ENCODE peak calls at places on chromosome 20, in seven cellular contexts. O, N, A, G, H, Y and F are unnamed samples.

GRCh38 chr20:1934162-1934561 is 39.0 kb downstream of the SIRPA start:
- DNase-seq in O (peak; percentile 19), N (peak; percentile 64), A (peak; percentile 95), G (no peak), H (no peak), Y (no peak), F (no peak)

GRCh38 chr20:60630609-60631008 is 621.5 kb upstream of the CDH4 start:
- DNase-seq in O (peak; percentile 26), N (no peak), A (no peak), G (no peak), H (no peak), Y (no peak), F (no peak)

GRCh38 chr20:38725959-38726848 is 1.9 kb downstream of the SLC32A1 start:
- DNase-seq in O (peak; percentile 69), N (no peak), A (no peak), G (no peak), H (no peak), Y (no peak), F (no peak)

GRCh38 chr20:6626805-6627204 is 140.7 kb upstream of the BMP2 start:
- DNase-seq in O (no peak), N (no peak), A (no peak), G (no peak), H (no peak), Y (no peak), F (no peak)

GRCh38 chr20:3472105-3472504 is 1.3 kb downstream of the ATRN start:
- DNase-seq in O (peak; percentile 30), N (no peak), A (no peak), G (no peak), H (no peak), Y (no peak), F (no peak)

GRCh38 chr20:61832181-61832580 is 233.5 kb downstream of the TAF4 start:
- DNase-seq in O (no peak), N (no peak), A (no peak), G (no peak), H (peak; percentile 6), Y (no peak), F (no peak)

GRCh38 chr20:60295214-60295613 is 337.0 kb downstream of the CDH26 start:
- DNase-seq in O (peak; percentile 50), N (no peak), A (peak; percentile 5), G (no peak), H (peak; percentile 36), Y (no peak), F (no peak)

GRCh38 chr20:52049001-52049731 is 142.4 kb downstream of the ZFP64 start:
- DNase-seq in O (no peak), N (no peak), A (peak; percentile 26), G (no peak), H (no peak), Y (no peak), F (no peak)

GRCh38 chr20:49701313-49701731 is 12.4 kb downstream of the B4GALT5 start:
- DNase-seq in O (no peak), N (no peak), A (peak; percentile 71), G (no peak), H (no peak), Y (no peak), F (no peak)

GRCh38 chr20:60113024-60113724 is 155.0 kb downstream of the CDH26 start:
- DNase-seq in O (no peak), N (no peak), A (no peak), G (no peak), H (no peak), Y (peak; percentile 73), F (peak; percentile 49)

GRCh38 chr20:43977252-43977651 is 62.6 kb downstream of the TOX2 start:
- DNase-seq in O (no peak), N (no peak), A (no peak), G (no peak), H (no peak), Y (no peak), F (no peak)

GRCh38 chr20:49119972-49120371 is 68.2 kb downstream of the STAU1 start:
- DNase-seq in O (no peak), N (no peak), A (no peak), G (no peak), H (no peak), Y (no peak), F (no peak)

GRCh38 chr20:48150568-48150967 is 365.3 kb upstream of the SULF2 start:
- DNase-seq in O (no peak), N (no peak), A (no peak), G (no peak), H (no peak), Y (no peak), F (no peak)

GRCh38 chr20:62137092-62137384 is 6.2 kb downstream of the PSMA7 start:
- DNase-seq in O (no peak), N (no peak), A (no peak), G (no peak), H (no peak), Y (no peak), F (no peak)

GRCh38 chr20:45373353-45374100 is 4.6 kb downstream of the TP53TG5 start:
- DNase-seq in O (peak; percentile 93), N (no peak), A (peak; percentile 90), G (peak; percentile 51), H (peak; percentile 22), Y (peak; percentile 92), F (peak; percentile 88)

GRCh38 chr20:45374966-45375365 is 3.2 kb downstream of the TP53TG5 start:
- DNase-seq in O (no peak), N (no peak), A (no peak), G (no peak), H (no peak), Y (no peak), F (no peak)

GRCh38 chr20:45372646-45373352 is 5.3 kb downstream of the TP53TG5 start:
- DNase-seq in O (no peak), N (no peak), A (peak; percentile 72), G (no peak), H (no peak), Y (peak; percentile 68), F (peak; percentile 72)

GRCh38 chr20:45372241-45372640 is 5.9 kb downstream of the TP53TG5 start:
- DNase-seq in O (no peak), N (no peak), A (no peak), G (no peak), H (no peak), Y (no peak), F (no peak)

GRCh38 chr20:45374101-45374467 is 4.0 kb downstream of the TP53TG5 start:
- DNase-seq in O (no peak), N (no peak), A (no peak), G (no peak), H (no peak), Y (no peak), F (no peak)
- H3K27ac ChIP-seq in O (peak overlapping the region; percentile 51), N (no peak overlapping the region), A (no peak overlapping the region), G (peak overlapping the region; percentile 90), H (no peak overlapping the region), Y (peak overlapping the region; percentile 71), F (peak overlapping the region; percentile 95)

DNA sequence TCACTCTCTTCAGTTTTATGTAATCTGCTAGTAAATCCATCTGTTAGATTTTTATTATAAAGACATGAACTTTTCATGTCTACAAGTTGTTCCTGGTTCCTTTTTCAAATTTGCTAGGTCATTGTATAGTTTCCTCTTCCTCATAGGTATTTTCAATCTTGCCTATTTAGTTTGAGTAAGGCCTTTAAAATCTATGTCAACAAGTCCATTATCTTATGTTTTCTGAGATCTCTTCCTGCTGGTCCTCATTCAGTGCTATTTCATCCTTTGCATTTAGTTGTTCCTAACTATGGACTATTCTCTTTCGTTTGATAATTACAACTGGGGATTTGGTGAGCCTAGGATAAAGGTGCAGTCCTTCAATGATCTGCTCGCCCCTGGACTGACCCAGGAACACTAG is 11.0 kb downstream of the RRBP1 start:
- DNase-seq in O (no peak), N (no peak), A (no peak), G (no peak), H (no peak), Y (no peak), F (no peak)
- H3K27ac ChIP-seq in O (no peak overlapping the region), N (no peak overlapping the region), A (no peak overlapping the region), G (no peak overlapping the region), H (no peak overlapping the region), Y (no peak overlapping the region), F (no peak overlapping the region)

DNA sequence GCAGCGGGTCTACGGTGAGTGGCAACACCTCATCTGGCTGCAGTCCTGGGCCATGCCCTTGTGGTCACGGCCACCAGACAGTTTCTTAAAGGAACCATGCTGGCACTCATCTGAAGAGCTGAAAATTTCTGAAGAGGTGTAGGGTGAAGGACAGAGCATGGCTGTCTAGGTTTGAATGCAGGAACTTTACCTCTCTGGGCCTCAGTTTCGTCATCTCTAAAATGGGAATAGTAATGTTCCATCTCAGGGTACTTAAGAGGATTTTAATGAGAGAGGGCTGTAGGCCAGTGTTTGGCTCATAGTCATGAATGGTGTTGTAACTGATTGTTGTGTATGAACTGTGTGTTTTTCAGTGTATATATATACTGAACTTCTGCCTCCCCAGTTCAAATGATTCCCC is 5.8 kb downstream of the COX4I2 start:
- DNase-seq in O (no peak), N (no peak), A (no peak), G (no peak), H (no peak), Y (no peak), F (no peak)
- H3K27ac ChIP-seq in O (no peak overlapping the region), N (no peak overlapping the region), A (no peak overlapping the region), G (no peak overlapping the region), H (no peak overlapping the region), Y (no peak overlapping the region), F (no peak overlapping the region)

DNA sequence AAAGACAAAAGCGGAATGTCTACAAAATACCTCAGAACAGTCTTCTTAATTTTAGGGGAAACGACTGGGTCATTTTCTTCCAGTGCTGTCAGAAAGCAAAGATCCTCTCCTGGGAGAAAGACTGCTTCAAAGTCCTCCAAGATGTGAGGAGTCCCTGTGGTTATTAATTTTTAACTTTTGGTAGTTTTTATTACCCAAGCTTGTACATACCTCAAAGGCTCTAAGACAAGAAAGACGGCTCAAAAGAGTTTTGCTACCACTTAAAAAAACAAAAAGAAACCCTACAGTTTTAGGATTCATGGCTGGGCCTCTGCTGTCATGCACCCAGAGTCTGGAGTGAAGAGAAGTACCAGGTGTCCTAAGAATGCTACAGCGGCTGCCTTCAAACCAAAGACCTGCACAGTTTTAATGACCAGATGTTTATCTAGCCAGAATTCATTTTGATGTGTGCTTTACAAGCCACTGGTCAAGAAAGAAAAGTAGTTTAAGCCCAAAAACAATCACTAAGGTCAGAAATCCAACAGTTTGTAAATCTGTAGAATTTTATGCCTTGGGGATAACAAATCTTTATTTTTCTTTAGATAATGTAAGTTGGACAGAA is 56.2 kb upstream of the APCDD1L start:
- DNase-seq in O (no peak), N (no peak), A (no peak), G (no peak), H (no peak), Y (no peak), F (no peak)
- H3K27ac ChIP-seq in O (no peak overlapping the region), N (peak overlapping the region; percentile 84), A (no peak overlapping the region), G (no peak overlapping the region), H (no peak overlapping the region), Y (no peak overlapping the region), F (no peak overlapping the region)

GRCh38 chr20:32695089-32695488 is 21.3 kb upstream of the C20orf203 start:
- DNase-seq in O (no peak), N (no peak), A (no peak), G (no peak), H (no peak), Y (no peak), F (no peak)
- H3K27ac ChIP-seq in O (no peak overlapping the region), N (no peak overlapping the region), A (no peak overlapping the region), G (no peak overlapping the region), H (no peak overlapping the region), Y (no peak overlapping the region), F (no peak overlapping the region)

GRCh38 chr20:64231621-64232550 is 23.7 kb upstream of the PCMTD2 start:
- DNase-seq in O (no peak), N (no peak), A (no peak), G (no peak), H (no peak), Y (peak; percentile 40), F (no peak)
- H3K27ac ChIP-seq in O (no peak overlapping the region), N (no peak overlapping the region), A (no peak overlapping the region), G (no peak overlapping the region), H (no peak overlapping the region), Y (no peak overlapping the region), F (no peak overlapping the region)